ENCODE peak calls at places on chromosomes 11 and 22, in seven cellular contexts. W, F, V, M, S, R and A are unnamed samples. For H3K4me1 and H3K9me3, the result is how much of the 10 kb centered on the place peaks cover.

GRCh38 chr11:8016396-8016949 is 29.3 kb downstream of the EIF3F start:
- DNase-seq in F (no peak), M (no peak), S (no peak), V (no peak), R (no peak), W (no peak), A (no peak)

GRCh38 chr22:50684501-50684900 is 11.9 kb downstream of the SHANK3 start:
- DNase-seq in R (peak), F (no peak), V (no peak), W (no peak), S (peak), M (no peak), A (no peak)

GRCh38 chr11:103652013-103652412 is 384.4 kb upstream of the DDI1 start:
- DNase-seq in V (peak), F (no peak), S (no peak), M (no peak), R (no peak), W (no peak), A (no peak)

GRCh38 chr22:24329453-24329852 is 58.8 kb downstream of the SPECC1L start:
- DNase-seq in V (no peak), M (no peak), S (no peak), W (no peak), F (no peak), R (no peak), A (no peak)

GRCh38 chr22:49329636-49330035 is 498.0 kb downstream of the BRD1 start:
- DNase-seq in M (peak), R (no peak), V (no peak), F (no peak), S (no peak), W (no peak), A (no peak)

GRCh38 chr22:40534379-40535188 is 101.9 kb downstream of the MRTFA start:
- DNase-seq in M (no peak), V (peak), R (no peak), W (no peak), S (peak), F (no peak), A (no peak)

GRCh38 chr22:41848468-41848867 is 15.6 kb downstream of the SREBF2 start:
- DNase-seq in W (no peak), V (no peak), S (no peak), M (peak), F (no peak), R (no peak), A (no peak)

GRCh38 chr11:95230054-95231034 is 658 bp downstream of the SESN3 start:
- DNase-seq in R (peak), F (no peak), W (peak), S (no peak), V (peak), M (no peak), A (peak)

GRCh38 chr11:95153857-95154246 is 64.2 kb downstream of the ENDOD1 start:
- DNase-seq in F (no peak), R (no peak), W (no peak), S (no peak), M (no peak), V (no peak), A (no peak)

GRCh38 chr22:32533265-32534068 is 58.9 kb downstream of the FBXO7 start:
- DNase-seq in W (no peak), M (no peak), S (no peak), V (no peak), F (no peak), R (no peak), A (no peak)

GRCh38 chr22:24594569-24595120 is 1.8 kb upstream of the LRRC75B start:
- DNase-seq in W (no peak), R (no peak), S (no peak), V (no peak), M (peak), F (no peak), A (no peak)

GRCh38 chr11:62889126-62889483 is 8.4 kb downstream of the SLC3A2 start:
- DNase-seq in W (no peak), M (no peak), F (no peak), S (no peak), R (no peak), V (no peak), A (no peak)

GRCh38 chr22:23837496-23837859 is 1.3 kb downstream of the DERL3 start:
- DNase-seq in R (no peak), M (no peak), F (no peak), S (no peak), V (no peak), W (peak), A (no peak)

GRCh38 chr22:41966607-41967240 is 2.5 kb upstream of the SEPTIN3 start:
- DNase-seq in S (no peak), F (no peak), V (peak), R (peak), M (no peak), W (no peak), A (no peak)

GRCh38 chr11:9530020-9530628 is 43.3 kb upstream of the WEE1 start:
- DNase-seq in F (no peak), M (no peak), V (no peak), S (no peak), R (no peak), W (no peak), A (no peak)

GRCh38 chr11:1931791-1932480 is 12.4 kb downstream of the TNNT3 start:
- DNase-seq in M (no peak), S (peak), W (no peak), F (no peak), R (no peak), V (no peak), A (no peak)

GRCh38 chr22:32765117-32765618 is 36.3 kb upstream of the TIMP3 start:
- DNase-seq in R (no peak), F (no peak), M (no peak), V (no peak), W (no peak), S (no peak), A (no peak)

GRCh38 chr11:39541945-39542351 is 1917.5 kb downstream of the LRRC4C start:
- DNase-seq in V (peak), S (no peak), W (no peak), F (no peak), M (no peak), R (no peak), A (no peak)

DNA sequence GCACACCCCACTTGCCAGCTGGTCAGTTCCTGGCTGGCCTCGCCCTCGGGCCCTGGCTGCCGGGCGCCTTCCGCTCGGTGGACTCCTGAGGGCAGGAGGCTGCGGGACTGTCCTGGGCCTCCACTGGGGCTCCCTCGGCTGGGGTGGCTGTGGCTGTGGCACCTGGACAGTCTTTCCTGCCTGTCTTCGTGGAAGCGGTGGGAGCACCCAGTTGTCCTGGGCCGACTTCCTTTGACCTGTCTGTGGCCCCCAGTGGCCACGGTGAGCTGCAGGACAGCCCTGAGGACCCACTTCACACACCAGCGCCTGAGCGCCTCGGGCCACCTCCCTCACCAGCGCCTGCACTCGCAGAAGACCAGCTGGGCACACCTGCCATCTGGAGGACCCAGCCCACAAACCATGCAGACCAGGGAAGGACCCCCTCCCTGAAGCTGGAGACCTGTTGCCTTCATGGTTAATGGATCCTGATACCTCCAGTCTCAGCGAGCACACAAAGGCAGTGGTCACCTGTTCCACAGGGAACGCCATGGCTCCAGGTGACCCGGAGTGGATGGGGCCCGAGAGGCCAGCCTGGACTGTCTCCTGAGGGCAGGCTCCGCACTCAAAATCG is 1.7 kb upstream of the EPS8L2 start:
- DNase-seq in R (no peak), V (no peak), S (no peak), M (no peak), W (no peak), F (no peak), A (no peak)
- H3K4me1 ChIP-seq in R (under half), V (under half), S (under half), M (half or more), W (under half), F (half or more), A (under half)

GRCh38 chr22:48301421-48301820 is 1526.3 kb downstream of the BRD1 start:
- DNase-seq in S (no peak), V (no peak), W (no peak), R (no peak), M (peak), F (no peak), A (no peak)
- H3K9me3 ChIP-seq in S (under half), V (under half), W (under half), R (under half), M (under half), F (under half), A (under half)

DNA sequence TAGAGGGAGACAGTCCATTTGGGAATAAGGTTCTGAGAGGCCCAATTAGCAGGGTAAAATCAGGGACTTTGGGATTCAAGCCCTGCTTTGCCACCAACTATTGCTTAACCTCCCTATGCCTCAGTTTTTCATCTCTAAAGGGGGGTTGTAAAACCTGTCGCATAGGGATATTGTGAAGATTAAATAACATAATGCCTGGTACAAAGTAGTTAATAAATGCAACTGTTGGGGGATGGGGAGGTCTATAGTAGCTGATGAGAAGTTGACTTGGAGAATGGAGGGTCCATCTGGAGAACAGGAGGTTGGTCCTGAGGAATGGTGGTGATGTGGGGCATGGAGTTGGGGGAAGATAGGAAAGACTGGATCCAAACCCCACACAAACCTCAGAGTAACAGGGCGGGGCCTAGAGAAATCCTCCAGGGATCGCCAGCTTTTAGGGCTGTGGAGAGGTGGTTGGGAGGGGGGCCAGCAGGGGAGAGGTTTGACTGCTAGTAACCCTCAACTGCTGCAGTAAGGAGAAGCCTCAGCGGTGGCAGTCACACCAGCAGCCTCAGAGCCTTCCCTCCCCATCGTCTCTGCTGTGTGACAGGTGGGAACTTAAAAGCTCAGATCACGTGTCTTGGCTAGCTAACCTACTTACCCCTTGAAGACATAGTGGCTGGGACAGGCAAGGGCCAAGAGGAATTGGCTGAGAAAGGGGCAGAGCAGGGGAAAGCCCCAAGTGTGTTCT is 1.1 kb upstream of the ABCG4 start:
- DNase-seq in F (no peak), V (peak), W (no peak), R (no peak), S (no peak), M (no peak), A (no peak)
- H3K4me3 ChIP-seq in F (no peak), V (no peak), W (no peak), R (no peak), S (no peak), M (no peak), A (no peak)

GRCh38 chr11:122690801-122691649 is 35.5 kb downstream of the UBASH3B start:
- DNase-seq in W (no peak), R (no peak), F (no peak), V (peak), S (no peak), M (no peak), A (no peak)

GRCh38 chr11:122691751-122692150 is 36.2 kb downstream of the UBASH3B start:
- DNase-seq in M (no peak), W (no peak), S (no peak), R (no peak), V (no peak), F (no peak), A (no peak)

GRCh38 chr11:122695076-122695620 is 39.6 kb downstream of the UBASH3B start:
- DNase-seq in S (no peak), M (no peak), V (no peak), F (no peak), R (no peak), W (no peak), A (no peak)

GRCh38 chr11:122690292-122690691 is 34.8 kb downstream of the UBASH3B start:
- DNase-seq in F (no peak), S (no peak), W (no peak), M (no peak), R (no peak), V (no peak), A (no peak)

GRCh38 chr11:122692444-122692843 is 36.9 kb downstream of the UBASH3B start:
- DNase-seq in R (no peak), V (no peak), M (no peak), S (no peak), F (no peak), W (no peak), A (no peak)
- H3K4me1 ChIP-seq in R (under half), V (under half), M (under half), S (under half), F (under half), W (under half), A (half or more)

GRCh38 chr11:46745995-46746394 is 27.0 kb downstream of the F2 start:
- DNase-seq in W (no peak), S (no peak), R (no peak), M (no peak), F (no peak), V (no peak), A (no peak)
- H3K9me3 ChIP-seq in W (under half), S (under half), R (under half), M (under half), F (under half), V (under half), A (under half)

GRCh38 chr11:68946416-68947090 is 34.2 kb downstream of the MRGPRD start:
- DNase-seq in F (no peak), V (no peak), S (peak), R (no peak), M (no peak), W (no peak), A (no peak)
- H3K4me3 ChIP-seq in F (no peak), V (no peak), S (no peak), R (no peak), M (no peak), W (no peak), A (no peak)

GRCh38 chr11:65699306-65699705 is 12.7 kb upstream of the KAT5 start:
- DNase-seq in V (no peak), F (no peak), M (no peak), S (no peak), R (no peak), W (no peak), A (no peak)

GRCh38 chr11:65698205-65698604 is 13.8 kb upstream of the KAT5 start:
- DNase-seq in W (no peak), F (no peak), M (no peak), S (no peak), V (no peak), R (no peak), A (no peak)

GRCh38 chr11:65696802-65697552 is 15.1 kb upstream of the KAT5 start:
- DNase-seq in S (no peak), M (no peak), R (no peak), W (no peak), V (no peak), F (no peak), A (no peak)

GRCh38 chr11:65692367-65692766 is 19.7 kb upstream of the KAT5 start:
- DNase-seq in W (no peak), M (no peak), R (no peak), S (no peak), V (no peak), F (no peak), A (no peak)

GRCh38 chr11:65695459-65696241 is 16.4 kb upstream of the KAT5 start:
- DNase-seq in R (no peak), V (no peak), M (no peak), W (no peak), S (no peak), F (no peak), A (no peak)
- H3K4me1 ChIP-seq in R (under half), V (under half), M (under half), W (under half), S (under half), F (under half), A (under half)